ENCODE peak calls at places on chromosomes 5 and 9, in nine cellular contexts. One of them, this sample, is unnamed. For H3K9me3, the result is how much of the 10 kb centered on the place peaks cover.

GRCh38 chr5:164235176-164235914 is 729.9 kb downstream of the MAT2B start:
- DNase-seq in AG04450: peak
- DNase-seq in neural progenitor cell: no peak
- DNase-seq in IMR-90: peak
- DNase-seq in keratinocyte: no peak
- DNase-seq in fibroblast of lung: peak
- DNase-seq in heart left ventricle: no peak
- DNase-seq in DND-41: no peak
- DNase-seq in CD8-positive, alpha-beta T cell: no peak
- DNase-seq in this sample: no peak

GRCh38 chr9:130137870-130138653 is 34.1 kb upstream of the NCS1 start:
- DNase-seq in AG04450: peak
- DNase-seq in neural progenitor cell: peak
- DNase-seq in IMR-90: peak
- DNase-seq in keratinocyte: peak
- DNase-seq in fibroblast of lung: peak
- DNase-seq in heart left ventricle: peak
- DNase-seq in DND-41: no peak
- DNase-seq in CD8-positive, alpha-beta T cell: no peak
- DNase-seq in this sample: peak

GRCh38 chr5:84113246-84114118 is 271.2 kb downstream of the EDIL3 start:
- DNase-seq in AG04450: no peak
- DNase-seq in neural progenitor cell: peak
- DNase-seq in IMR-90: peak
- DNase-seq in keratinocyte: no peak
- DNase-seq in fibroblast of lung: peak
- DNase-seq in heart left ventricle: no peak
- DNase-seq in DND-41: no peak
- DNase-seq in CD8-positive, alpha-beta T cell: no peak
- DNase-seq in this sample: no peak

GRCh38 chr5:170262061-170262764 is 29.4 kb downstream of the C5orf58 start:
- DNase-seq in AG04450: no peak
- DNase-seq in neural progenitor cell: no peak
- DNase-seq in IMR-90: no peak
- DNase-seq in keratinocyte: no peak
- DNase-seq in fibroblast of lung: no peak
- DNase-seq in heart left ventricle: no peak
- DNase-seq in DND-41: no peak
- DNase-seq in CD8-positive, alpha-beta T cell: peak
- DNase-seq in this sample: no peak

GRCh38 chr5:141762790-141763368 is 80.8 kb upstream of the ARAP3 start:
- DNase-seq in AG04450: no peak
- DNase-seq in neural progenitor cell: no peak
- DNase-seq in IMR-90: no peak
- DNase-seq in keratinocyte: no peak
- DNase-seq in fibroblast of lung: no peak
- DNase-seq in heart left ventricle: peak
- DNase-seq in DND-41: no peak
- DNase-seq in CD8-positive, alpha-beta T cell: no peak
- DNase-seq in this sample: no peak

GRCh38 chr9:1207681-1208080 is 157.5 kb downstream of the DMRT2 start:
- DNase-seq in AG04450: peak
- DNase-seq in neural progenitor cell: no peak
- DNase-seq in IMR-90: peak
- DNase-seq in keratinocyte: no peak
- DNase-seq in fibroblast of lung: peak
- DNase-seq in heart left ventricle: no peak
- DNase-seq in DND-41: no peak
- DNase-seq in CD8-positive, alpha-beta T cell: no peak
- DNase-seq in this sample: no peak

GRCh38 chr5:29770936-29771335 is 1422.5 kb upstream of the CDH6 start:
- DNase-seq in AG04450: no peak
- DNase-seq in neural progenitor cell: no peak
- DNase-seq in IMR-90: no peak
- DNase-seq in keratinocyte: no peak
- DNase-seq in fibroblast of lung: no peak
- DNase-seq in heart left ventricle: no peak
- DNase-seq in DND-41: no peak
- DNase-seq in CD8-positive, alpha-beta T cell: no peak
- DNase-seq in this sample: no peak

GRCh38 chr5:177356756-177357458 is 817 bp upstream of the RGS14 start:
- DNase-seq in AG04450: no peak
- DNase-seq in neural progenitor cell: no peak
- DNase-seq in IMR-90: no peak
- DNase-seq in keratinocyte: no peak
- DNase-seq in fibroblast of lung: no peak
- DNase-seq in heart left ventricle: no peak
- DNase-seq in DND-41: no peak
- DNase-seq in CD8-positive, alpha-beta T cell: no peak
- DNase-seq in this sample: no peak

GRCh38 chr5:72394688-72395087 is 74.5 kb downstream of the PTCD2 start:
- DNase-seq in AG04450: no peak
- DNase-seq in neural progenitor cell: peak
- DNase-seq in IMR-90: no peak
- DNase-seq in keratinocyte: no peak
- DNase-seq in fibroblast of lung: peak
- DNase-seq in heart left ventricle: no peak
- DNase-seq in DND-41: no peak
- DNase-seq in CD8-positive, alpha-beta T cell: no peak
- DNase-seq in this sample: no peak

GRCh38 chr5:14144586-14145355 is 1.6 kb downstream of the TRIO start:
- DNase-seq in AG04450: no peak
- DNase-seq in neural progenitor cell: peak
- DNase-seq in IMR-90: peak
- DNase-seq in keratinocyte: no peak
- DNase-seq in fibroblast of lung: peak
- DNase-seq in heart left ventricle: peak
- DNase-seq in DND-41: no peak
- DNase-seq in CD8-positive, alpha-beta T cell: peak
- DNase-seq in this sample: peak

GRCh38 chr5:143664623-143665022 is 147.3 kb upstream of the HMHB1 start:
- DNase-seq in AG04450: no peak
- DNase-seq in neural progenitor cell: no peak
- DNase-seq in IMR-90: no peak
- DNase-seq in keratinocyte: no peak
- DNase-seq in fibroblast of lung: no peak
- DNase-seq in heart left ventricle: no peak
- DNase-seq in DND-41: no peak
- DNase-seq in CD8-positive, alpha-beta T cell: no peak
- DNase-seq in this sample: no peak

GRCh38 chr5:143663872-143664271 is 148.1 kb upstream of the HMHB1 start:
- DNase-seq in AG04450: no peak
- DNase-seq in neural progenitor cell: no peak
- DNase-seq in IMR-90: no peak
- DNase-seq in keratinocyte: no peak
- DNase-seq in fibroblast of lung: no peak
- DNase-seq in heart left ventricle: no peak
- DNase-seq in DND-41: no peak
- DNase-seq in CD8-positive, alpha-beta T cell: no peak
- DNase-seq in this sample: no peak

GRCh38 chr5:143662020-143662419 is 149.9 kb upstream of the HMHB1 start:
- DNase-seq in AG04450: no peak
- DNase-seq in neural progenitor cell: no peak
- DNase-seq in IMR-90: peak
- DNase-seq in keratinocyte: no peak
- DNase-seq in fibroblast of lung: no peak
- DNase-seq in heart left ventricle: no peak
- DNase-seq in DND-41: no peak
- DNase-seq in CD8-positive, alpha-beta T cell: no peak
- DNase-seq in this sample: no peak

GRCh38 chr5:143657814-143658395 is 154.1 kb upstream of the HMHB1 start:
- DNase-seq in AG04450: no peak
- DNase-seq in neural progenitor cell: no peak
- DNase-seq in IMR-90: no peak
- DNase-seq in keratinocyte: no peak
- DNase-seq in fibroblast of lung: peak
- DNase-seq in heart left ventricle: no peak
- DNase-seq in DND-41: no peak
- DNase-seq in CD8-positive, alpha-beta T cell: no peak
- DNase-seq in this sample: no peak

DNA sequence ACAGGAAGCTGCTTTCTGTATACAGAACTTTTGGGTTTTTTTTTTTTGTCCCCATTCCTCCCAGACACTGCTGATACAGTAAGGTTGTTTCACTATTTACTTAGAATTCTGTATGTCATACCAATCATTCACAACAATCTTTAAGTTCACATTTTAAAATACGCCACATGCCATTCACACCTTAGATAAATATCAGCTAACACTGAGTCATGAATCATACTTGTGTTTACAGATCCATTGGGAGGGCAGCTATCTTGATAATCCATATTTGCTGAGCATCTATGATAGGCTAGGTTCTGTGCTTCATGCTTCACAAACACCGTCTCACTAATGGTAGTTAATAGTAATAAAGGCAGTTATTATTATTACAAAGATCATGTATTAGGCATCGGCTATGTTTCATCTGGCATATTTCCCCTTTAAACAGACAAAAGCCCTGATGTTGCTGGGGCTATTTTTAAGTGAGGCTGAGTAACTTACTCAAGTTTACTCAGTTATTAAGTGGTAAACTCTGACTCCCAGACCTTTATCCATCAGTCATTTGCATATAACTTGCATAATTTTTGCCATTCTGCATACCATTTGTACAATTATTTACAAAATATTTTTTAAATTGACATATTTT is 152.2 kb upstream of the HMHB1 start:
- DNase-seq in AG04450: no peak
- DNase-seq in neural progenitor cell: no peak
- DNase-seq in IMR-90: no peak
- DNase-seq in keratinocyte: no peak
- DNase-seq in fibroblast of lung: no peak
- DNase-seq in heart left ventricle: no peak
- DNase-seq in DND-41: no peak
- DNase-seq in CD8-positive, alpha-beta T cell: no peak
- DNase-seq in this sample: no peak
- TF ChIP-seq CTCF in AG04450: no peak
- TF ChIP-seq CTCF in neural progenitor cell: no peak
- TF ChIP-seq CTCF in IMR-90: no peak
- TF ChIP-seq CTCF in keratinocyte: no peak
- TF ChIP-seq CTCF in fibroblast of lung: no peak
- TF ChIP-seq CTCF in heart left ventricle: no peak
- TF ChIP-seq CTCF in DND-41: no peak
- TF ChIP-seq CTCF in CD8-positive, alpha-beta T cell: no peak
- TF ChIP-seq CTCF in this sample: no peak

GRCh38 chr5:38797838-38798237 is 48.0 kb upstream of the OSMR start:
- DNase-seq in AG04450: no peak
- DNase-seq in neural progenitor cell: no peak
- DNase-seq in IMR-90: no peak
- DNase-seq in keratinocyte: no peak
- DNase-seq in fibroblast of lung: no peak
- DNase-seq in heart left ventricle: no peak
- DNase-seq in DND-41: no peak
- DNase-seq in CD8-positive, alpha-beta T cell: no peak
- DNase-seq in this sample: no peak
- H3K27ac ChIP-seq in AG04450: no peak
- H3K27ac ChIP-seq in neural progenitor cell: no peak
- H3K27ac ChIP-seq in IMR-90: no peak
- H3K27ac ChIP-seq in keratinocyte: no peak
- H3K27ac ChIP-seq in fibroblast of lung: no peak
- H3K27ac ChIP-seq in heart left ventricle: no peak
- H3K27ac ChIP-seq in DND-41: no peak
- H3K27ac ChIP-seq in CD8-positive, alpha-beta T cell: no peak
- H3K27ac ChIP-seq in this sample: peak

DNA sequence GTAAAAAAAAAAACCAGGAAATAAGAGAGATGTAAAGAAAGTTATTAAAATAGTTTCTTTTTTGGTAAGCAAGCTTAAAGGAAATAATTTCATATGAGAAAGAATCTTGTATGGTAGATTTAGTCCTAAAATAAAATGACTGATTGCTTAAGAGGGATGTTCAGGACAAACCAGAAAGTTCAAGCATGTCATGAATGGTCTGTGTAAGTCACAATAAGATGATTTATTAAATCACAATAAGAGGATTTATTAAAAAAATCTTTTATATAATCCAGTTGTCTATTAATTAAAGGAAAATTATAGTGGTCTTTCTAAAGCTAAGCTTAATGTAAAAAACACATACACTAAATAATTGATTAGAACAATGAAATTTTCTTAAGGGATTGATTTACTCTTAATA is 91.8 kb upstream of the OR13F1 start:
- DNase-seq in AG04450: no peak
- DNase-seq in neural progenitor cell: peak
- DNase-seq in IMR-90: no peak
- DNase-seq in keratinocyte: no peak
- DNase-seq in fibroblast of lung: peak
- DNase-seq in heart left ventricle: no peak
- DNase-seq in DND-41: no peak
- DNase-seq in CD8-positive, alpha-beta T cell: no peak
- DNase-seq in this sample: no peak
- H3K9me3 ChIP-seq in AG04450: under half
- H3K9me3 ChIP-seq in neural progenitor cell: under half
- H3K9me3 ChIP-seq in IMR-90: under half
- H3K9me3 ChIP-seq in keratinocyte: under half
- H3K9me3 ChIP-seq in fibroblast of lung: under half
- H3K9me3 ChIP-seq in heart left ventricle: under half
- H3K9me3 ChIP-seq in DND-41: under half
- H3K9me3 ChIP-seq in CD8-positive, alpha-beta T cell: under half
- H3K9me3 ChIP-seq in this sample: under half

GRCh38 chr5:139251281-139251687 is 42.3 kb upstream of the MATR3 start:
- DNase-seq in AG04450: no peak
- DNase-seq in neural progenitor cell: no peak
- DNase-seq in IMR-90: no peak
- DNase-seq in keratinocyte: no peak
- DNase-seq in fibroblast of lung: no peak
- DNase-seq in heart left ventricle: no peak
- DNase-seq in DND-41: peak
- DNase-seq in CD8-positive, alpha-beta T cell: peak
- DNase-seq in this sample: no peak
- TF ChIP-seq CTCF in AG04450: peak
- TF ChIP-seq CTCF in neural progenitor cell: no peak
- TF ChIP-seq CTCF in IMR-90: peak
- TF ChIP-seq CTCF in keratinocyte: peak
- TF ChIP-seq CTCF in fibroblast of lung: peak
- TF ChIP-seq CTCF in heart left ventricle: no peak
- TF ChIP-seq CTCF in DND-41: no peak
- TF ChIP-seq CTCF in CD8-positive, alpha-beta T cell: no peak
- TF ChIP-seq CTCF in this sample: no peak

This sample was measured in upper lobe of left lung.